ENCODE peak calls at places on chromosome 13, in nine cellular contexts. I is PC-9, A is tibial artery, M is pancreas, Y is hepatocyte, E is keratinocyte, R is fibroblast of mammary gland, Q is Peyer's patch, L is IMR-90. H is an unnamed sample.

GRCh38 chr13:99153219-99153618 is 47.4 kb upstream of the UBAC2 start:
- DNase-seq in I (peak), R (peak), Y (no peak), M (no peak), L (no peak), A (no peak), Q (no peak), E (no peak), H (peak)

GRCh38 chr13:35814573-35814972 is 316.6 kb downstream of the DCLK1 start:
- DNase-seq in E (no peak), Y (no peak), L (no peak), M (no peak), I (no peak), R (no peak), A (no peak), Q (no peak), H (no peak)

GRCh38 chr13:52003551-52003950 is 7.7 kb downstream of the ATP7B start:
- DNase-seq in Y (no peak), A (no peak), Q (no peak), I (no peak), E (no peak), R (no peak), M (no peak), L (no peak), H (no peak)

GRCh38 chr13:42992585-42993122 is 613 bp upstream of the EPSTI1 start:
- DNase-seq in A (no peak), Q (no peak), M (no peak), L (no peak), E (no peak), I (no peak), R (no peak), Y (no peak), H (peak)

GRCh38 chr13:27199691-27200090 is 28.1 kb upstream of the USP12 start:
- DNase-seq in I (no peak), R (no peak), M (no peak), L (no peak), A (no peak), Q (no peak), E (no peak), Y (no peak), H (no peak)

GRCh38 chr13:48797127-48797526 is 143.4 kb downstream of the CYSLTR2 start:
- DNase-seq in A (no peak), R (peak), L (no peak), E (no peak), Y (no peak), Q (no peak), M (no peak), I (no peak), H (no peak)

GRCh38 chr13:41224113-41225110 is 30.0 kb upstream of the KBTBD7 start:
- DNase-seq in M (no peak), R (peak), E (peak), L (peak), A (no peak), Q (no peak), Y (no peak), I (no peak), H (peak)

GRCh38 chr13:112986946-112987345 is 17.9 kb downstream of the MCF2L start:
- DNase-seq in I (no peak), L (no peak), R (no peak), M (no peak), E (no peak), Y (no peak), A (no peak), Q (no peak), H (no peak)

GRCh38 chr13:84137292-84137691 is 255.0 kb upstream of the SLITRK1 start:
- DNase-seq in Y (no peak), L (no peak), M (no peak), A (no peak), E (no peak), Q (peak), R (peak), I (no peak), H (peak)

GRCh38 chr13:24159362-24159761 is 1.2 kb upstream of the SPATA13 start:
- DNase-seq in M (no peak), E (no peak), R (no peak), Q (no peak), Y (no peak), I (no peak), L (no peak), A (no peak), H (no peak)

GRCh38 chr13:59133903-59134302 is 1029.8 kb downstream of the DIAPH3 start:
- DNase-seq in M (no peak), Q (no peak), Y (no peak), R (no peak), I (no peak), L (no peak), A (no peak), E (no peak), H (no peak)

GRCh38 chr13:44303681-44304432 is 69.8 kb upstream of the SERP2 start:
- DNase-seq in E (no peak), Y (peak), M (no peak), Q (no peak), R (peak), I (no peak), L (no peak), A (peak), H (peak)

GRCh38 chr13:26045123-26045522 is 6.7 kb downstream of the SHISA2 start:
- DNase-seq in R (no peak), M (no peak), L (no peak), I (no peak), Q (no peak), E (no peak), A (no peak), Y (no peak), H (no peak)

GRCh38 chr13:44792096-44792495 is 197.2 kb downstream of the NUFIP1 start:
- DNase-seq in E (no peak), A (no peak), Y (no peak), R (no peak), I (no peak), L (no peak), Q (no peak), M (no peak), H (no peak)

GRCh38 chr13:51136276-51136980 is 25.4 kb upstream of the C13orf42 start:
- DNase-seq in L (no peak), Y (no peak), M (no peak), E (no peak), R (no peak), I (no peak), Q (no peak), A (no peak), H (no peak)

GRCh38 chr13:53311561-53311960 is 282.9 kb downstream of the OLFM4 start:
- DNase-seq in A (no peak), L (no peak), I (no peak), M (no peak), R (no peak), Q (no peak), Y (no peak), E (no peak), H (no peak)

GRCh38 chr13:41813426-41813825 is 147.5 kb downstream of the VWA8 start:
- DNase-seq in M (no peak), A (no peak), E (no peak), I (peak), Y (no peak), L (peak), Q (no peak), R (peak), H (peak)

GRCh38 chr13:50320297-50320862 is 305.1 kb downstream of the KCNRG start:
- DNase-seq in E (no peak), M (no peak), A (no peak), I (peak), L (peak), R (peak), Y (peak), Q (no peak), H (peak)

GRCh38 chr13:41054212-41054877 is 7.0 kb upstream of the WBP4 start:
- DNase-seq in R (peak), E (no peak), L (peak), A (no peak), M (no peak), Y (peak), Q (peak), I (no peak), H (peak)

GRCh38 chr13:34533941-34534340 is 408.1 kb upstream of the NBEA start:
- DNase-seq in L (no peak), E (no peak), M (no peak), Q (no peak), R (no peak), Y (no peak), A (no peak), I (no peak), H (no peak)

GRCh38 chr13:78659450-78660110 is 625 bp upstream of the OBI1 start:
- DNase-seq in I (no peak), Q (no peak), Y (no peak), E (no peak), R (peak), L (peak), A (no peak), M (no peak), H (no peak)
- H3K4me3 ChIP-seq in I (peak), Q (peak), Y (peak), E (peak), R (peak), L (peak), A (peak), M (peak), H (peak)

GRCh38 chr13:100526299-100527030 is 62.1 kb downstream of the GGACT start:
- DNase-seq in I (no peak), A (no peak), Q (no peak), R (no peak), L (no peak), M (no peak), Y (no peak), E (no peak), H (no peak)
- TF ChIP-seq CTCF in I (no peak), A (no peak), Q (no peak), R (no peak), L (no peak), M (no peak), Y (no peak), E (no peak), H (no peak)

GRCh38 chr13:32964987-32965386 is 51.2 kb upstream of the KL start:
- DNase-seq in R (no peak), L (no peak), Y (no peak), E (no peak), A (no peak), I (no peak), M (no peak), Q (no peak), H (no peak)

DNA sequence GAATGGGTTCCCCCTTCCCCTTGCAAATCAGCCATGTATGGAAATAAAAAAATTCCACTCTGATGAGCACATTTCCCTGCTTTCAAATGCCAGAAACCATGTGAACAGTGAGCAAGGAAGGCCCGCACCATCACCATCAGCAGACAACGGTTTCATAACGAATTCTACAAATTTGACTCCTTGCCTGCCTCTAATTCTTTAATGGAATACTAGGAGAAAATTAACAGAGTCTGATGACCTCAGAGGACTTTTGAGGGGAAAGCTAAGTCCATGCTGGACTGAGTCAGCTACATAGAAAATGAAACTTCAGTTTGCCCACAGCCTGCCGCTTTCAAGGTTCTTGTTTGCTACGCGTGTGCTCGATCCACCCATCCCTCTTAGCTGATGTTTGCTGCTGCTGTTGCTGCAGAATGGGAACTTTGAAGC is 46.7 kb upstream of the KL start:
- DNase-seq in A (no peak), R (peak), L (peak), Q (no peak), M (no peak), Y (peak), I (no peak), E (no peak), H (peak)
- H3K4me3 ChIP-seq in A (peak), R (no peak), L (peak), Q (peak), M (no peak), Y (no peak), I (no peak), E (no peak), H (peak)

GRCh38 chr13:95471960-95472359 is 80.6 kb upstream of the CLDN10 start:
- DNase-seq in M (no peak), L (no peak), Q (no peak), E (no peak), A (no peak), Y (no peak), R (no peak), I (no peak), H (no peak)
- TF ChIP-seq CTCF in M (no peak), L (no peak), Q (no peak), E (no peak), A (no peak), Y (no peak), R (no peak), I (no peak), H (no peak)

DNA sequence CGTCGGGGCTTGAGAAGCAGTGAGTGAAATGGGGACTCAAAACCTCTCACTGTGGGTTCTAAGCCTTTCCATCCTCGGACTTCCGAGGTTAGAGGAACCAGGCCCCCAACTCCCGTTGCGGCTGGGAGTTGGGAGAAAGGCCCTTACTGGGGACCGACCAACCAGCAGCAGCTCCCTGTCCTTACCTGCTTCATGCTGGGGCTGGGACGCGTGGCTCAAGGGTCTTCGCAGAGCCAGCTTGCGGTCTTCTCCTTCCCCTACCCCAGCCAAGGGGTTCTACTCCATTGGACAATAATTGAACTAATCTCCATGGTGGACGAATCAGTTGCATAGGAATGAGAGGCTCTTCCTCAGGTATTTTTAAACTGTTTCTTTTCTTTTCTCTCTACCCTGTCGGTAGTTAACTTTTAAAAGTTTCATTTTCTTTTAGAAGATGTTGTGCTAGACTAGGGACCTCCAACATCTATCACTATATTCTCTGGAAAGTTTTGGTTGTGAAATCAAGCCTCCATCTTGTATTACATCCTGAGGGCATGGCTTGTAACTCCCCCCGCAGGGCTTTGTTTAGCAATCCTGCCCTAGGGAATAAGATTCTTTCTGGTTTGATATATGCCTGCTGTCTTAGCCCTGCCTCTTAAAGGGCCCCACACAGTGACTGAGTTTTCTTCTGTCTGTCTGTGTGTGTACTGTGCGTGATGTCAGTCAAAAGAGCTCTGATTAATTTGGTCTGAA is 1027.1 kb upstream of the PCDH9 start:
- DNase-seq in M (no peak), L (no peak), I (peak), R (peak), A (no peak), Q (no peak), Y (no peak), E (no peak), H (peak)
- H3K4me3 ChIP-seq in M (no peak), L (no peak), I (no peak), R (no peak), A (no peak), Q (no peak), Y (no peak), E (no peak), H (no peak)